ENCODE peak calls at places on chromosome 16, in ten cellular contexts. G, J, C, Z, P, M, E, I, Q and B are unnamed samples.

GRCh38 chr16:72721981-72722380 is 325.9 kb downstream of the ZFHX3 start:
- DNase-seq in G (no peak), J (no peak), C (no peak), Z (no peak), P (no peak), M (no peak), E (no peak), I (no peak), Q (no peak), B (no peak)

GRCh38 chr16:27305839-27306442 is 7.8 kb upstream of the IL4R start:
- DNase-seq in G (no peak), J (no peak), C (no peak), Z (no peak), P (no peak), M (no peak), E (no peak), I (no peak), Q (no peak), B (no peak)

GRCh38 chr16:48556913-48557351 is 53.0 kb downstream of the N4BP1 start:
- DNase-seq in G (no peak), J (peak), C (no peak), Z (no peak), P (no peak), M (no peak), E (peak), I (no peak), Q (no peak), B (no peak)

GRCh38 chr16:68700120-68700519 is 37.0 kb upstream of the CDH1 start:
- DNase-seq in G (peak), J (no peak), C (no peak), Z (no peak), P (no peak), M (no peak), E (no peak), I (no peak), Q (no peak), B (no peak)

GRCh38 chr16:9015489-9015888 is 51.8 kb upstream of the USP7 start:
- DNase-seq in G (no peak), J (no peak), C (no peak), Z (no peak), P (no peak), M (no peak), E (no peak), I (no peak), Q (no peak), B (no peak)

GRCh38 chr16:31092330-31092729 is 2.3 kb downstream of the VKORC1 start:
- DNase-seq in G (no peak), J (no peak), C (no peak), Z (no peak), P (no peak), M (no peak), E (no peak), I (no peak), Q (no peak), B (no peak)

GRCh38 chr16:85384831-85385462 is 228.2 kb upstream of the GSE1 start:
- DNase-seq in G (peak), J (peak), C (no peak), Z (no peak), P (peak), M (no peak), E (peak), I (peak), Q (peak), B (peak)

GRCh38 chr16:35208001-35208935 is 1748.9 kb downstream of the TP53TG3F start:
- DNase-seq in G (no peak), J (no peak), C (no peak), Z (no peak), P (no peak), M (no peak), E (no peak), I (no peak), Q (no peak), B (no peak)

DNA sequence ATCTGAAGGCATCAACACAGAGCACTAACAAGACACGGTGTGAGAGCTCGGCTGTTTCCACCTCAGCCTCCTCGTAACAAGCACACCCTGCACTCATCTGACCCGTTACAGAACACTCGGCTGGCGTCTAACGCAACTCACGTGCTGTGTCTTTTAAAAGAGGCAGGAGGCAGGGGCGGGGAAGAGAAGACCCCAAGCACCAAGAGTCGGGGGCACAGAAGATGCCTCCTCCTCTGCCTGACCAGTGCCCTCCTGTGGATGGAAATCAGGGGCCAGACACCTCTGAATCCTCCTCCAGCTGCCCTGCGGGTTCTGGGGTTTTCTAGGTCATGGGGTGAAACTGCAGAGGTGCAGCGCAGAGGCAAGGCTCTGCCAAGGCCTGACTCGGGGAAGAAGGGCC is 74.3 kb downstream of the ZNF778 start:
- DNase-seq in G (no peak), J (no peak), C (no peak), Z (no peak), P (no peak), M (no peak), E (no peak), I (no peak), Q (no peak), B (no peak)
- H3K27ac ChIP-seq in G (no peak), J (no peak), C (no peak), Z (no peak), P (no peak), M (peak), E (no peak), I (peak), Q (no peak), B (no peak)

GRCh38 chr16:49643429-49644142 is 212.3 kb downstream of the ZNF423 start:
- DNase-seq in G (no peak), J (no peak), C (no peak), Z (no peak), P (no peak), M (no peak), E (no peak), I (no peak), Q (peak), B (no peak)

GRCh38 chr16:49644143-49644460 is 211.8 kb downstream of the ZNF423 start:
- DNase-seq in G (no peak), J (no peak), C (no peak), Z (no peak), P (no peak), M (no peak), E (no peak), I (no peak), Q (no peak), B (no peak)

GRCh38 chr16:49647673-49648072 is 208.2 kb downstream of the ZNF423 start:
- DNase-seq in G (no peak), J (no peak), C (no peak), Z (no peak), P (no peak), M (no peak), E (no peak), I (no peak), Q (no peak), B (no peak)

GRCh38 chr16:49649013-49649785 is 206.7 kb downstream of the ZNF423 start:
- DNase-seq in G (no peak), J (peak), C (no peak), Z (no peak), P (no peak), M (no peak), E (no peak), I (no peak), Q (no peak), B (peak)

DNA sequence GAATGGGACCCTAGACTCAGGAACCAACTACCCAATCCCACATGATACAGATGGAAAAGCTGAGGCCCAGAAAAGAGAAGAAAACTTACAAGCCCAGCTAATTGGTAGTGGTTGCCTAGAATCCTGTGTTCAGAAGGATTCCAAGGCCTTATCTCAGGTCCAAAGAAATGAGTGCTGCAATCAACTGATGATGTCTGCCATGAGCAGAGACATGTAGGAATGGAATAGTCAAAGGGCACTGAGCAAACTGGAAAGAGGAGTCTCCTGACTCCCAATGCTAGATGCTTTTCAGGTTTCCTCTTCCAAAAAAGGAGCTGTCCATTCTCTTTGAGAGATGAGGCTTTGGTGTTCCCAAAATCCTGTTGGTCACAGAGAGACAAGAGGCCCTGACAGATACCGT is 210.6 kb downstream of the ZNF423 start:
- DNase-seq in G (no peak), J (no peak), C (no peak), Z (no peak), P (no peak), M (no peak), E (no peak), I (no peak), Q (no peak), B (no peak)
- H3K27ac ChIP-seq in G (no peak), J (no peak), C (no peak), Z (no peak), P (no peak), M (no peak), E (no peak), I (no peak), Q (no peak), B (no peak)

GRCh38 chr16:10312023-10312422 is 73.8 kb upstream of the ATF7IP2 start:
- DNase-seq in G (no peak), J (no peak), C (no peak), Z (no peak), P (no peak), M (no peak), E (no peak), I (no peak), Q (no peak), B (no peak)

GRCh38 chr16:10314811-10315210 is 71.0 kb upstream of the ATF7IP2 start:
- DNase-seq in G (no peak), J (peak), C (no peak), Z (no peak), P (no peak), M (no peak), E (peak), I (no peak), Q (no peak), B (no peak)

GRCh38 chr16:10314317-10314716 is 71.5 kb upstream of the ATF7IP2 start:
- DNase-seq in G (no peak), J (no peak), C (no peak), Z (no peak), P (no peak), M (no peak), E (no peak), I (no peak), Q (no peak), B (no peak)

GRCh38 chr16:10309271-10309932 is 76.5 kb upstream of the ATF7IP2 start:
- DNase-seq in G (no peak), J (no peak), C (no peak), Z (no peak), P (no peak), M (no peak), E (no peak), I (no peak), Q (no peak), B (no peak)

DNA sequence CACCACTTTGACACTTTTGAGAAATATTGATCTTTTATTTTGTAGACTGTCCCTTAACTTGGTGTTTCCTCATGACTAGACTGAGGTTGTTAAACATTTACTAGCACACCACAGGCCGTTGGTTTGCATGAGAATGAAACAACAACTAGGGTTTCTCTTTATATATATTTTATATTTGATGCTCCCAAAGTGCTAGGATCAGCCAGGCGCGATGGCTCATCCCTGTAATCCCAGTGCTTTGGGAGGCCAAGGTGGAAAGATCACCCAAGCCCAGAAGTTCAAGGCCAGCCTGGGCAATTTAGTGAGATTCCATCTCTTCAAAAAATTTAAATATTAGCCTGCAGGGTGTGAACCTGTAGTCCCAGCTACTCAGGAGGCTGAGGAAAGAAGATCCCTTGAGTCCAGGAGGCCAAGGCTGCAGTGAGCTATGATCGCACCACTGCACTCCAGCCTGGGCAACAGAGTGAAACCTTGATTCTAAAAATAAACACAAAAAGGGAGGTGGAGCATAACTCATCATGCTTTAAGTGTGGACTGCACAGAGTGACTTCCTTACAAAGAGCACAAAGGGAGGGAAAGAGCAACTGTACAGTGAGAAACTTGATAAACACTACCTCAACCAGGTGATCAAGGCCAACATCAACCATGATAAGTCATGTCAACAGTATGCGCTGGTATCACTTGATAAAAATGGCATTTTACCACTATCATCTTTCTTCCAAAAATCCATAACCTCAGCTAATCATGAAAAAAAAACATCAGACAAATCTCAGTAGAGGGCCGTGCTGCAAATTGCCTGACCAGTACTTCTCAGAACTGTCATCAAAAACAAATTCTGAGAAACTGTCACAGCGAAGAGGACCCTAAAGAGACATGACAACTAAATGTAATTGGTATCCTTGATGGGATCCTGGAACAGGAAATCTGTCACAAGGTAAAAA is 72.8 kb upstream of the ATF7IP2 start:
- DNase-seq in G (no peak), J (no peak), C (no peak), Z (no peak), P (no peak), M (no peak), E (no peak), I (no peak), Q (no peak), B (no peak)
- H3K27ac ChIP-seq in G (no peak), J (no peak), C (no peak), Z (no peak), P (no peak), M (no peak), E (no peak), I (no peak), Q (no peak), B (no peak)

GRCh38 chr16:81277681-81278080 is 37.1 kb upstream of the GAN start:
- DNase-seq in G (no peak), J (peak), C (no peak), Z (no peak), P (peak), M (no peak), E (peak), I (no peak), Q (no peak), B (peak)

GRCh38 chr16:81275064-81275532 is 36.6 kb downstream of the BCO1 start:
- DNase-seq in G (no peak), J (no peak), C (no peak), Z (no peak), P (peak), M (no peak), E (no peak), I (no peak), Q (no peak), B (no peak)

GRCh38 chr16:81273223-81273940 is 34.9 kb downstream of the BCO1 start:
- DNase-seq in G (no peak), J (no peak), C (no peak), Z (no peak), P (no peak), M (no peak), E (no peak), I (no peak), Q (no peak), B (no peak)

GRCh38 chr16:81276323-81276722 is 37.8 kb downstream of the BCO1 start:
- DNase-seq in G (no peak), J (no peak), C (no peak), Z (no peak), P (no peak), M (no peak), E (no peak), I (no peak), Q (no peak), B (no peak)

DNA sequence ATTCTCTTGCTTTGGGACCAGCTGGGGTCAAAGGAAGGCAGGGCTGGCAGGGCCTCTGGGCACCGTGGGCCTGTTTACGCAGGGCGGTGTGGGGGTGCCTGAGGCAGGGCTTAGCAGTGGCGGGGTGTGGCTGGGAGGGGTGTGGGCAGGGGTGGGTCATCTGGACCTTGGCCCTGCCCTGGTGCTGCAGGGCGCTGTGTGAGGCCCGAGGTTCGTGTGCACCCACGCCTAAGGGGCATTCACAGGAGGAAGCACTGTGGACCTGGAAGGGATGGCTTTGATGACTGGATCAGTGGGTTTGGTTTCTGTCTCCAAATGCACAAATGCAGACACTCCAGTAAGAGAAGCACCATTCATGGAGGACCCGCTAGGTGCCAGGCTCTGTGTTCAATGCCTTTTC is 37.3 kb downstream of the BCO1 start:
- DNase-seq in G (no peak), J (no peak), C (no peak), Z (no peak), P (peak), M (no peak), E (no peak), I (no peak), Q (no peak), B (no peak)
- H3K27ac ChIP-seq in G (no peak), J (no peak), C (no peak), Z (no peak), P (peak), M (no peak), E (no peak), I (no peak), Q (no peak), B (peak)